ENCODE peak calls at places on chromosome 20, in four cellular contexts. M is K562, A is GM12878, Y is HepG2. T is an unnamed sample.

GRCh38 chr20:19363439-19363838 is 151.0 kb downstream of the SLC24A3 start:
- DNase-seq in M (no peak), A (no peak), Y (no peak), T (no peak)

GRCh38 chr20:1894471-1894950 is 696 bp upstream of the SIRPA start:
- DNase-seq in M (no peak), A (no peak), Y (no peak), T (peak; percentile 73)

GRCh38 chr20:62516345-62516744 is 40.5 kb upstream of the GATA5 start:
- DNase-seq in M (peak; percentile 77), A (no peak), Y (peak; percentile 57), T (no peak)

GRCh38 chr20:17142666-17143065 is 84.2 kb upstream of the PCSK2 start:
- DNase-seq in M (no peak), A (no peak), Y (peak; percentile 39), T (no peak)

GRCh38 chr20:43532416-43533055 is 25.0 kb downstream of the L3MBTL1 start:
- DNase-seq in M (no peak), A (no peak), Y (no peak), T (no peak)

GRCh38 chr20:64006490-64006889 is 25.6 kb downstream of the PRPF6 start:
- DNase-seq in M (no peak), A (no peak), Y (no peak), T (no peak)

GRCh38 chr20:51034461-51034860 is 11.6 kb upstream of the KCNG1 start:
- DNase-seq in M (no peak), A (no peak), Y (no peak), T (no peak)

GRCh38 chr20:23937303-23938117 is 51.1 kb downstream of the GGTLC1 start:
- DNase-seq in M (peak; percentile 30), A (peak; percentile 3), Y (peak; percentile 52), T (peak; percentile 60)

DNA sequence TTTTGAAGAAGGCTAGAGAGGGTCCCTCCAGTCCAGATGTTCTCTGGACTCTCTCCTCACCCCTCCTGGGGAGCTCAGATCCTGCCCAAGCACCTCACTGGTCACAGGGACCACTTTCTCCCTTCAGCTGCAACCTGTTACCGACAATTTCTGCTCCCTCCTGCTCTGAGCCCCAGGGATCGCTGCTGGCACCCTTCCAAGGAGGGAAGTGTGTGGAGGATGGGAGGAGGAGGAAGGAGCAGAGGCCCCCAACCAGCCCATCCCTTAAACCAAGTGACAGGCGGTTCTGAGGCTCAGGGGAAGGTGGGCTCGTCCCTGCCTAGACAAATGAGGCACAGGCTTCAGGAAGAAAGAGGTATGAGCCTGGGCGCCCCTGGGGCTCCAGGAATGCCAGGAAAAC is 13.9 kb downstream of the PMEPA1 start:
- DNase-seq in M (no peak), A (no peak), Y (no peak), T (no peak)
- TF ChIP-seq MYC in M (no peak), A (no peak), Y (no peak), T (no peak)

GRCh38 chr20:58131111-58131510 is 97.3 kb downstream of the ANKRD60 start:
- DNase-seq in M (no peak), A (no peak), Y (no peak), T (no peak)
- H3K27me3 ChIP-seq in M (peaks cover 19% of the 10 kb centered on the region), A (peaks cover 10% of the 10 kb centered on the region), Y (peaks cover 73% of the 10 kb centered on the region), T (peaks cover 31% of the 10 kb centered on the region)

GRCh38 chr20:6164421-6165341 is 41.9 kb upstream of the FERMT1 start:
- DNase-seq in M (no peak), A (no peak), Y (no peak), T (no peak)

GRCh38 chr20:6160736-6161135 is 37.9 kb upstream of the FERMT1 start:
- DNase-seq in M (no peak), A (no peak), Y (no peak), T (no peak)

GRCh38 chr20:6157345-6157744 is 34.5 kb upstream of the FERMT1 start:
- DNase-seq in M (no peak), A (no peak), Y (no peak), T (no peak)

DNA sequence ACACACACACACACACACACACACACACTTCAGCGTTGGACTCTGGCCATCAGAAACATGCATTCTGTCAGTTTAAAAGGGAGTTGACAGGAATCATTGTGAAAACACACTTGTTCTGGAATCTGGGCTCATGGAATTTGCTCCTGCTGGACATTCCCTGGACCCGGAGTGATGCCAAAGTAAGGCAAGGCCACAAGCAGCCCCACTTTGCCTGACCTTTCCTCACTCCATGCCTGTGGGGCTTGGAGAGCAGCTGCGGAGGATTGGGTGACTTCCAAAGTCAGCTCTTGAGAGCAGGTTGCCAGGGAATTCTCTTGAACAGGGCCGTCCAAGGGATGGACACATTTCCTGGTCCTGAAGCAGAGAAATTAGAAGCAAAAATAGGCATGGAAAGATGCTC is 39.4 kb upstream of the FERMT1 start:
- DNase-seq in M (no peak), A (no peak), Y (no peak), T (no peak)
- TF ChIP-seq MYC in M (no peak), A (no peak), Y (no peak), T (no peak)

GRCh38 chr20:57983082-57983481 is 245.4 kb downstream of the ANKRD60 start:
- DNase-seq in M (no peak), A (no peak), Y (no peak), T (no peak)
- H3K27me3 ChIP-seq in M (peaks cover 4% of the 10 kb centered on the region), A (no peaks in the 10 kb centered on the region), Y (peaks cover 42% of the 10 kb centered on the region), T (no peaks in the 10 kb centered on the region)

GRCh38 chr20:53208110-53208908 is 236.2 kb downstream of the TSHZ2 start:
- DNase-seq in M (peak; percentile 48), A (no peak), Y (no peak), T (no peak)
- TF ChIP-seq MYC in M (no peak), A (no peak), Y (no peak), T (no peak)

DNA sequence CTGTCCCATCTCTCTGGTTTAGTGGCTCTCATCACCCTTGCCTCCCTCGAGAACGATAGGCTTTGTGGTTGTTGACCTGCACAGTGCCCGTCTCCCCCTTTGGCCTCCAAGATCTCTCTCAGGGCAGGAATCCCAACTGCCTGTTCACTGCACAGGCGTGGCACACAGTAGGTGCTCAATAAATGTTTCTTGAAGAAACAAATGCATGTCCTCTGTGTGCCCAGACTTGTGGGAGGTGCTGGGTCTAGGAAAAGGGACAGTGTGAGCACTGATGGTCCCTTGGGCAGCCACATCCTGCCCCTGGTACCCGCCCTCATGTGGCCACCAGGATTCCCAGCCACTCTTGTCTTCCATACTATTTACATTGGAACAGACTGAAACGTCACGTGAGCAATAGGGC is 2.6 kb upstream of the BPIFB6 start:
- DNase-seq in M (no peak), A (no peak), Y (no peak), T (no peak)
- H3K27me3 ChIP-seq in M (no peaks in the 10 kb centered on the region), A (no peaks in the 10 kb centered on the region), Y (peaks cover 19% of the 10 kb centered on the region), T (no peaks in the 10 kb centered on the region)

T was measured in endothelial cell of umbilical vein.